ENCODE peak calls at places on chromosome 22, in seven cellular contexts. One of them, this sample, is unnamed.

GRCh38 chr22:25170426-25170980 is 29.2 kb upstream of the CRYBB3 start:
- DNase-seq in naive thymus-derived CD8-positive, alpha-beta T cell: no peak
- DNase-seq in EL: no peak
- DNase-seq in T1000: no peak
- DNase-seq in astrocyte: no peak
- DNase-seq in dorsolateral prefrontal cortex: no peak
- DNase-seq in IMR-90: no peak
- DNase-seq in this sample: no peak

GRCh38 chr22:35315855-35316745 is 16.4 kb downstream of the TOM1 start:
- DNase-seq in IMR-90: no peak
- DNase-seq in T1000: no peak
- DNase-seq in dorsolateral prefrontal cortex: peak
- DNase-seq in astrocyte: no peak
- DNase-seq in EL: no peak
- DNase-seq in naive thymus-derived CD8-positive, alpha-beta T cell: no peak
- DNase-seq in this sample: no peak

GRCh38 chr22:30044369-30044768 is 35.9 kb upstream of the HORMAD2 start:
- DNase-seq in T1000: peak
- DNase-seq in IMR-90: peak
- DNase-seq in EL: peak
- DNase-seq in astrocyte: peak
- DNase-seq in naive thymus-derived CD8-positive, alpha-beta T cell: no peak
- DNase-seq in dorsolateral prefrontal cortex: no peak
- DNase-seq in this sample: no peak

GRCh38 chr22:30250713-30251267 is 4.2 kb upstream of the LIF start:
- DNase-seq in T1000: peak
- DNase-seq in IMR-90: peak
- DNase-seq in astrocyte: peak
- DNase-seq in EL: peak
- DNase-seq in naive thymus-derived CD8-positive, alpha-beta T cell: no peak
- DNase-seq in dorsolateral prefrontal cortex: no peak
- DNase-seq in this sample: peak

GRCh38 chr22:47547239-47547661 is 784.8 kb downstream of the TBC1D22A start:
- DNase-seq in T1000: no peak
- DNase-seq in astrocyte: no peak
- DNase-seq in IMR-90: no peak
- DNase-seq in EL: no peak
- DNase-seq in dorsolateral prefrontal cortex: no peak
- DNase-seq in naive thymus-derived CD8-positive, alpha-beta T cell: no peak
- DNase-seq in this sample: no peak

GRCh38 chr22:46794491-46794890 is 32.0 kb downstream of the TBC1D22A start:
- DNase-seq in dorsolateral prefrontal cortex: no peak
- DNase-seq in IMR-90: no peak
- DNase-seq in T1000: no peak
- DNase-seq in astrocyte: no peak
- DNase-seq in naive thymus-derived CD8-positive, alpha-beta T cell: no peak
- DNase-seq in EL: no peak
- DNase-seq in this sample: no peak

GRCh38 chr22:36965716-36966115 is 52.3 kb downstream of the CSF2RB start:
- DNase-seq in astrocyte: no peak
- DNase-seq in naive thymus-derived CD8-positive, alpha-beta T cell: no peak
- DNase-seq in EL: no peak
- DNase-seq in T1000: no peak
- DNase-seq in dorsolateral prefrontal cortex: no peak
- DNase-seq in IMR-90: no peak
- DNase-seq in this sample: no peak

GRCh38 chr22:20792221-20792965 is 18.5 kb downstream of the SERPIND1 start:
- DNase-seq in T1000: no peak
- DNase-seq in dorsolateral prefrontal cortex: no peak
- DNase-seq in astrocyte: no peak
- DNase-seq in naive thymus-derived CD8-positive, alpha-beta T cell: no peak
- DNase-seq in IMR-90: no peak
- DNase-seq in EL: no peak
- DNase-seq in this sample: no peak

GRCh38 chr22:19659805-19660345 is 54.4 kb upstream of the SEPTIN5 start:
- DNase-seq in T1000: no peak
- DNase-seq in astrocyte: no peak
- DNase-seq in dorsolateral prefrontal cortex: no peak
- DNase-seq in IMR-90: no peak
- DNase-seq in naive thymus-derived CD8-positive, alpha-beta T cell: no peak
- DNase-seq in EL: no peak
- DNase-seq in this sample: no peak

GRCh38 chr22:30423296-30423958 is 2.1 kb upstream of the MTFP1 start:
- DNase-seq in dorsolateral prefrontal cortex: peak
- DNase-seq in naive thymus-derived CD8-positive, alpha-beta T cell: no peak
- DNase-seq in astrocyte: no peak
- DNase-seq in IMR-90: no peak
- DNase-seq in EL: no peak
- DNase-seq in T1000: peak
- DNase-seq in this sample: peak

GRCh38 chr22:17780741-17781318 is 6.6 kb upstream of the BID start:
- DNase-seq in IMR-90: no peak
- DNase-seq in EL: no peak
- DNase-seq in T1000: no peak
- DNase-seq in dorsolateral prefrontal cortex: no peak
- DNase-seq in naive thymus-derived CD8-positive, alpha-beta T cell: no peak
- DNase-seq in astrocyte: no peak
- DNase-seq in this sample: no peak

GRCh38 chr22:30262917-30263741 is 3.5 kb downstream of the OSM start:
- DNase-seq in astrocyte: no peak
- DNase-seq in IMR-90: peak
- DNase-seq in T1000: peak
- DNase-seq in dorsolateral prefrontal cortex: peak
- DNase-seq in EL: peak
- DNase-seq in naive thymus-derived CD8-positive, alpha-beta T cell: peak
- DNase-seq in this sample: peak

GRCh38 chr22:38142606-38143005 is 32.1 kb upstream of the BAIAP2L2 start:
- DNase-seq in naive thymus-derived CD8-positive, alpha-beta T cell: no peak
- DNase-seq in EL: no peak
- DNase-seq in astrocyte: no peak
- DNase-seq in T1000: no peak
- DNase-seq in dorsolateral prefrontal cortex: peak
- DNase-seq in IMR-90: no peak
- DNase-seq in this sample: no peak

GRCh38 chr22:39098026-39098425 is 982 bp downstream of the APOBEC3H start:
- DNase-seq in astrocyte: no peak
- DNase-seq in IMR-90: no peak
- DNase-seq in T1000: no peak
- DNase-seq in dorsolateral prefrontal cortex: no peak
- DNase-seq in EL: no peak
- DNase-seq in naive thymus-derived CD8-positive, alpha-beta T cell: no peak
- DNase-seq in this sample: no peak

GRCh38 chr22:23121026-23121823 is 20.6 kb downstream of the RSPH14 start:
- DNase-seq in dorsolateral prefrontal cortex: no peak
- DNase-seq in astrocyte: no peak
- DNase-seq in T1000: no peak
- DNase-seq in IMR-90: peak
- DNase-seq in naive thymus-derived CD8-positive, alpha-beta T cell: no peak
- DNase-seq in EL: no peak
- DNase-seq in this sample: no peak

GRCh38 chr22:20258584-20259335 is 9.4 kb downstream of the RTN4R start:
- DNase-seq in naive thymus-derived CD8-positive, alpha-beta T cell: no peak
- DNase-seq in IMR-90: no peak
- DNase-seq in T1000: no peak
- DNase-seq in dorsolateral prefrontal cortex: no peak
- DNase-seq in EL: no peak
- DNase-seq in astrocyte: no peak
- DNase-seq in this sample: no peak

GRCh38 chr22:44907765-44908737 is 101.8 kb downstream of the PHF21B start:
- DNase-seq in naive thymus-derived CD8-positive, alpha-beta T cell: no peak
- DNase-seq in T1000: no peak
- DNase-seq in astrocyte: no peak
- DNase-seq in IMR-90: no peak
- DNase-seq in EL: no peak
- DNase-seq in dorsolateral prefrontal cortex: peak
- DNase-seq in this sample: no peak

GRCh38 chr22:45067731-45068130 is 57.9 kb upstream of the PHF21B start:
- DNase-seq in dorsolateral prefrontal cortex: no peak
- DNase-seq in IMR-90: no peak
- DNase-seq in naive thymus-derived CD8-positive, alpha-beta T cell: no peak
- DNase-seq in astrocyte: peak
- DNase-seq in T1000: no peak
- DNase-seq in EL: no peak
- DNase-seq in this sample: no peak

GRCh38 chr22:27535452-27535851 is 266.1 kb downstream of the MN1 start:
- DNase-seq in EL: no peak
- DNase-seq in naive thymus-derived CD8-positive, alpha-beta T cell: no peak
- DNase-seq in T1000: no peak
- DNase-seq in dorsolateral prefrontal cortex: no peak
- DNase-seq in astrocyte: no peak
- DNase-seq in IMR-90: no peak
- DNase-seq in this sample: no peak

GRCh38 chr22:48100685-48101417 is 1338.4 kb downstream of the TBC1D22A start:
- DNase-seq in EL: no peak
- DNase-seq in naive thymus-derived CD8-positive, alpha-beta T cell: no peak
- DNase-seq in dorsolateral prefrontal cortex: no peak
- DNase-seq in T1000: no peak
- DNase-seq in astrocyte: no peak
- DNase-seq in IMR-90: no peak
- DNase-seq in this sample: no peak

GRCh38 chr22:37186228-37186996 is 1.6 kb downstream of the C1QTNF6 start:
- DNase-seq in T1000: no peak
- DNase-seq in naive thymus-derived CD8-positive, alpha-beta T cell: peak
- DNase-seq in dorsolateral prefrontal cortex: no peak
- DNase-seq in EL: peak
- DNase-seq in IMR-90: peak
- DNase-seq in astrocyte: peak
- DNase-seq in this sample: no peak

GRCh38 chr22:35531695-35532094 is 8.9 kb upstream of the RASD2 start:
- DNase-seq in dorsolateral prefrontal cortex: no peak
- DNase-seq in naive thymus-derived CD8-positive, alpha-beta T cell: no peak
- DNase-seq in T1000: no peak
- DNase-seq in IMR-90: no peak
- DNase-seq in EL: no peak
- DNase-seq in astrocyte: no peak
- DNase-seq in this sample: no peak

GRCh38 chr22:46737976-46738641 is at the start of gene CERK:
- DNase-seq in naive thymus-derived CD8-positive, alpha-beta T cell: peak
- DNase-seq in dorsolateral prefrontal cortex: peak
- DNase-seq in IMR-90: peak
- DNase-seq in T1000: peak
- DNase-seq in astrocyte: peak
- DNase-seq in EL: peak
- DNase-seq in this sample: no peak

GRCh38 chr22:20316844-20317401 is 2.9 kb downstream of the DGCR6L start:
- DNase-seq in naive thymus-derived CD8-positive, alpha-beta T cell: no peak
- DNase-seq in IMR-90: no peak
- DNase-seq in astrocyte: no peak
- DNase-seq in dorsolateral prefrontal cortex: no peak
- DNase-seq in EL: no peak
- DNase-seq in T1000: no peak
- DNase-seq in this sample: no peak

GRCh38 chr22:37284807-37285355 is 2.6 kb downstream of the CYTH4 start:
- DNase-seq in EL: no peak
- DNase-seq in naive thymus-derived CD8-positive, alpha-beta T cell: peak
- DNase-seq in dorsolateral prefrontal cortex: no peak
- DNase-seq in astrocyte: no peak
- DNase-seq in T1000: no peak
- DNase-seq in IMR-90: no peak
- DNase-seq in this sample: no peak

GRCh38 chr22:48700566-48701295 is 1126.9 kb downstream of the BRD1 start:
- DNase-seq in IMR-90: no peak
- DNase-seq in naive thymus-derived CD8-positive, alpha-beta T cell: no peak
- DNase-seq in astrocyte: no peak
- DNase-seq in T1000: no peak
- DNase-seq in EL: no peak
- DNase-seq in dorsolateral prefrontal cortex: peak
- DNase-seq in this sample: no peak

GRCh38 chr22:44363214-44363979 is 50.6 kb upstream of the SHISAL1 start:
- DNase-seq in astrocyte: peak
- DNase-seq in dorsolateral prefrontal cortex: no peak
- DNase-seq in EL: peak
- DNase-seq in T1000: peak
- DNase-seq in naive thymus-derived CD8-positive, alpha-beta T cell: no peak
- DNase-seq in IMR-90: peak
- DNase-seq in this sample: no peak

GRCh38 chr22:47040486-47041145 is 278.2 kb downstream of the TBC1D22A start:
- DNase-seq in astrocyte: no peak
- DNase-seq in EL: no peak
- DNase-seq in IMR-90: no peak
- DNase-seq in T1000: no peak
- DNase-seq in dorsolateral prefrontal cortex: no peak
- DNase-seq in naive thymus-derived CD8-positive, alpha-beta T cell: no peak
- DNase-seq in this sample: no peak

GRCh38 chr22:33047744-33048143 is 10.4 kb downstream of the SYN3 start:
- DNase-seq in astrocyte: no peak
- DNase-seq in EL: no peak
- DNase-seq in IMR-90: no peak
- DNase-seq in T1000: no peak
- DNase-seq in naive thymus-derived CD8-positive, alpha-beta T cell: no peak
- DNase-seq in dorsolateral prefrontal cortex: no peak
- DNase-seq in this sample: no peak

GRCh38 chr22:25482868-25483639 is 81.4 kb upstream of the GRK3 start:
- DNase-seq in EL: no peak
- DNase-seq in naive thymus-derived CD8-positive, alpha-beta T cell: no peak
- DNase-seq in IMR-90: no peak
- DNase-seq in T1000: no peak
- DNase-seq in dorsolateral prefrontal cortex: no peak
- DNase-seq in astrocyte: no peak
- DNase-seq in this sample: no peak

GRCh38 chr22:41028841-41029240 is 63.6 kb upstream of the EP300 start:
- DNase-seq in EL: peak
- DNase-seq in astrocyte: peak
- DNase-seq in dorsolateral prefrontal cortex: no peak
- DNase-seq in IMR-90: peak
- DNase-seq in naive thymus-derived CD8-positive, alpha-beta T cell: no peak
- DNase-seq in T1000: peak
- DNase-seq in this sample: no peak

GRCh38 chr22:33255781-33256180 is 197.6 kb upstream of the SYN3 start:
- DNase-seq in T1000: no peak
- DNase-seq in IMR-90: no peak
- DNase-seq in dorsolateral prefrontal cortex: no peak
- DNase-seq in naive thymus-derived CD8-positive, alpha-beta T cell: no peak
- DNase-seq in astrocyte: no peak
- DNase-seq in EL: no peak
- DNase-seq in this sample: no peak

GRCh38 chr22:35460678-35461077 is 60.7 kb downstream of the MCM5 start:
- DNase-seq in astrocyte: no peak
- DNase-seq in dorsolateral prefrontal cortex: no peak
- DNase-seq in IMR-90: no peak
- DNase-seq in naive thymus-derived CD8-positive, alpha-beta T cell: no peak
- DNase-seq in EL: no peak
- DNase-seq in T1000: no peak
- DNase-seq in this sample: no peak

GRCh38 chr22:50622723-50623327 is 5.1 kb downstream of the ARSA start:
- DNase-seq in IMR-90: no peak
- DNase-seq in EL: no peak
- DNase-seq in naive thymus-derived CD8-positive, alpha-beta T cell: no peak
- DNase-seq in T1000: no peak
- DNase-seq in astrocyte: no peak
- DNase-seq in dorsolateral prefrontal cortex: no peak
- DNase-seq in this sample: no peak

GRCh38 chr22:46066691-46067090 is 83.6 kb upstream of the PPARA start:
- DNase-seq in IMR-90: no peak
- DNase-seq in dorsolateral prefrontal cortex: peak
- DNase-seq in EL: no peak
- DNase-seq in astrocyte: peak
- DNase-seq in naive thymus-derived CD8-positive, alpha-beta T cell: no peak
- DNase-seq in T1000: no peak
- DNase-seq in this sample: no peak

GRCh38 chr22:37190262-37190780 is 2.3 kb upstream of the C1QTNF6 start:
- DNase-seq in EL: no peak
- DNase-seq in IMR-90: no peak
- DNase-seq in naive thymus-derived CD8-positive, alpha-beta T cell: no peak
- DNase-seq in T1000: no peak
- DNase-seq in astrocyte: no peak
- DNase-seq in dorsolateral prefrontal cortex: no peak
- DNase-seq in this sample: no peak

GRCh38 chr22:25942989-25943411 is 201.0 kb downstream of the MYO18B start:
- DNase-seq in naive thymus-derived CD8-positive, alpha-beta T cell: no peak
- DNase-seq in T1000: no peak
- DNase-seq in dorsolateral prefrontal cortex: peak
- DNase-seq in astrocyte: no peak
- DNase-seq in IMR-90: no peak
- DNase-seq in EL: no peak
- DNase-seq in this sample: no peak

GRCh38 chr22:45612451-45612901 is 59.2 kb upstream of the ATXN10 start:
- DNase-seq in EL: peak
- DNase-seq in dorsolateral prefrontal cortex: no peak
- DNase-seq in IMR-90: peak
- DNase-seq in astrocyte: peak
- DNase-seq in naive thymus-derived CD8-positive, alpha-beta T cell: no peak
- DNase-seq in T1000: peak
- DNase-seq in this sample: peak